ENCODE peak calls at places on chromosomes 2 and 18, in nine cellular contexts. T is GM13977; R is breast epithelium; S is NCI-H774; E is activated naive CD4-positive, alpha-beta T cell treated with anti-CD3 and anti-CD28 coated beads, Interleukin-2, amount 50 U/mL, for 16 hours; W is fibroblast of villous mesenchyme; H is fibroblast of the conjunctiva; C is fibroblast of lung; M is hepatocyte. B is an unnamed sample.

GRCh38 chr18:77020561-77020960 is 112.0 kb downstream of the MBP start:
- DNase-seq in E (no peak), S (no peak), W (no peak), C (no peak), T (no peak), M (no peak), H (no peak), R (no peak), B (no peak)

GRCh38 chr18:2991241-2991640 is 21.7 kb downstream of the LPIN2 start:
- DNase-seq in E (no peak), M (no peak), C (no peak), R (no peak), T (no peak), H (no peak), W (no peak), S (no peak), B (no peak)

GRCh38 chr2:170928036-170928823 is 823 bp upstream of the GORASP2 start:
- DNase-seq in E (no peak), W (no peak), M (peak), S (no peak), H (no peak), T (peak), R (no peak), C (peak), B (no peak)

GRCh38 chr2:234950435-234950729 is 1.4 kb upstream of the SH3BP4 start:
- DNase-seq in M (no peak), E (no peak), W (no peak), S (no peak), H (no peak), C (no peak), T (no peak), R (no peak), B (no peak)

GRCh38 chr18:26133652-26134051 is at the start of gene PSMA8:
- DNase-seq in H (no peak), E (peak), S (no peak), W (peak), M (peak), R (no peak), C (no peak), T (peak), B (peak)

GRCh38 chr18:13502585-13502984 is 223.8 kb downstream of the FAM210A start:
- DNase-seq in S (no peak), R (no peak), C (peak), H (no peak), M (no peak), E (no peak), W (no peak), T (no peak), B (no peak)

GRCh38 chr2:145015561-145015960 is 495.6 kb upstream of the ZEB2 start:
- DNase-seq in R (no peak), T (no peak), S (no peak), M (no peak), H (no peak), E (no peak), C (peak), W (no peak), B (no peak)

GRCh38 chr2:230759481-230760191 is 47.0 kb downstream of the CAB39 start:
- DNase-seq in C (no peak), R (no peak), M (peak), E (no peak), H (no peak), T (no peak), W (peak), S (no peak), B (no peak)

GRCh38 chr18:32772580-32773186 is at the start of gene KLHL14:
- DNase-seq in M (no peak), T (peak), E (no peak), R (no peak), C (no peak), H (no peak), W (no peak), S (no peak), B (no peak)

GRCh38 chr2:184566716-184567115 is 31.6 kb upstream of the ZNF804A start:
- DNase-seq in E (no peak), T (no peak), R (no peak), W (no peak), S (no peak), M (no peak), H (no peak), C (no peak), B (no peak)

GRCh38 chr2:217929757-217930707 is 72.8 kb downstream of the TNS1 start:
- DNase-seq in C (peak), R (peak), E (no peak), T (no peak), M (no peak), S (no peak), H (no peak), W (peak), B (no peak)

GRCh38 chr2:85851253-85851955 is 37.4 kb downstream of the ST3GAL5 start:
- DNase-seq in E (no peak), T (no peak), W (peak), M (no peak), C (no peak), H (no peak), S (no peak), R (no peak), B (peak)

GRCh38 chr18:35707674-35708073 is 126.1 kb downstream of the GALNT1 start:
- DNase-seq in T (no peak), M (no peak), C (peak), E (no peak), W (no peak), R (no peak), S (no peak), H (no peak), B (no peak)

GRCh38 chr2:207219716-207220414 is 54.1 kb upstream of the KLF7 start:
- DNase-seq in C (peak), S (no peak), H (peak), W (peak), T (no peak), R (no peak), M (peak), E (no peak), B (no peak)

GRCh38 chr2:10276481-10277292 is 26.0 kb upstream of the HPCAL1 start:
- DNase-seq in W (no peak), E (no peak), C (no peak), S (no peak), M (no peak), R (no peak), T (no peak), H (no peak), B (no peak)

GRCh38 chr18:28411806-28412205 is 234.9 kb upstream of the CDH2 start:
- DNase-seq in S (no peak), W (no peak), R (no peak), C (peak), E (no peak), H (no peak), T (no peak), M (no peak), B (no peak)

GRCh38 chr2:202178342-202178958 is 59.9 kb downstream of the SUMO1 start:
- DNase-seq in M (peak), T (peak), E (peak), W (peak), H (peak), R (peak), C (peak), S (peak), B (peak)

GRCh38 chr2:236176417-236176816 is 8.2 kb upstream of the GBX2 start:
- DNase-seq in R (no peak), M (no peak), W (peak), T (peak), S (no peak), H (no peak), E (no peak), C (no peak), B (no peak)

GRCh38 chr2:30771200-30771599 is 36.0 kb downstream of the CAPN13 start:
- DNase-seq in R (no peak), W (no peak), H (no peak), M (no peak), C (no peak), S (no peak), T (no peak), E (no peak), B (no peak)

GRCh38 chr2:216034065-216034464 is 20.7 kb upstream of the MREG start:
- DNase-seq in R (peak), M (peak), C (peak), E (peak), S (no peak), H (peak), W (peak), T (peak), B (peak)

GRCh38 chr2:19569300-19569791 is 210.9 kb upstream of the OSR1 start:
- DNase-seq in C (peak), H (no peak), S (no peak), E (no peak), W (peak), T (no peak), M (peak), R (no peak), B (no peak)

GRCh38 chr2:172600644-172601043 is 44.8 kb downstream of the PDK1 start:
- DNase-seq in W (peak), E (no peak), H (no peak), T (no peak), R (no peak), S (no peak), M (no peak), C (no peak), B (no peak)

GRCh38 chr2:173021939-173022371 is 53.7 kb upstream of the MAP3K20 start:
- DNase-seq in C (peak), E (no peak), H (no peak), R (peak), T (no peak), W (no peak), S (no peak), M (peak), B (no peak)

GRCh38 chr2:42068571-42069178 is 20.9 kb downstream of the PKDCC start:
- DNase-seq in H (no peak), M (no peak), C (no peak), E (no peak), R (no peak), T (no peak), W (peak), S (no peak), B (no peak)

GRCh38 chr2:8234757-8235374 is 447.0 kb upstream of the ID2 start:
- DNase-seq in E (no peak), W (no peak), H (no peak), C (no peak), T (peak), R (no peak), S (peak), M (no peak), B (no peak)

GRCh38 chr2:197806317-197806633 is 1.9 kb downstream of the PLCL1 start:
- DNase-seq in C (no peak), M (no peak), S (no peak), H (no peak), W (no peak), E (no peak), T (no peak), R (no peak), B (no peak)

GRCh38 chr2:53227535-53227934 is 540.1 kb upstream of the CHAC2 start:
- DNase-seq in T (no peak), W (no peak), R (no peak), E (no peak), C (no peak), M (no peak), S (no peak), H (no peak), B (no peak)

GRCh38 chr2:236563953-236564352 is 5.7 kb upstream of the ACKR3 start:
- DNase-seq in R (no peak), C (no peak), S (no peak), E (no peak), H (no peak), M (no peak), W (no peak), T (no peak), B (no peak)

B was measured in CD8-positive, alpha-beta T cell.